ENCODE peak calls at places on chromosomes 11 and 22, in four cellular contexts. S, R, X and Y are unnamed samples.

GRCh38 chr22:49911881-49912625 is 6.2 kb downstream of the ALG12 start:
- DNase-seq in S (no peak), R (no peak), X (no peak), Y (no peak)

GRCh38 chr11:15969701-15970329 is 386.5 kb downstream of the SOX6 start:
- DNase-seq in S (peak; percentile 67), X (no peak), R (peak; percentile 65), Y (peak; percentile 62)

GRCh38 chr11:65316311-65316978 is 1.8 kb downstream of the CDC42EP2 start:
- DNase-seq in X (peak; percentile 85), S (no peak), R (peak; percentile 91), Y (peak; percentile 41)

GRCh38 chr22:49763696-49764095 is 64.0 kb downstream of the BRD1 start:
- DNase-seq in R (no peak), X (no peak), S (no peak), Y (no peak)

GRCh38 chr11:134819026-134819425 is 407.0 kb upstream of the B3GAT1 start:
- DNase-seq in R (no peak), S (no peak), X (no peak), Y (no peak)

GRCh38 chr11:59216654-59217640 is 4.2 kb upstream of the MPEG1 start:
- DNase-seq in X (no peak), R (no peak), S (no peak), Y (peak; percentile 16)

GRCh38 chr22:31550871-31551370 is 54.6 kb downstream of the SFI1 start:
- DNase-seq in S (no peak), R (no peak), X (no peak), Y (no peak)

GRCh38 chr11:26944866-26945664 is 48.8 kb upstream of the FIBIN start:
- DNase-seq in S (no peak), X (no peak), R (no peak), Y (peak; percentile 22)

GRCh38 chr11:18527512-18527911 is 770 bp upstream of the TSG101 start:
- DNase-seq in S (no peak), R (no peak), X (no peak), Y (peak; percentile 8)